ENCODE peak calls at places on chromosomes 6 and 20, in six cellular contexts. B is stimulated activated CD8-positive, alpha-beta memory T cell treated with anti-CD3 and anti-CD28 coated beads, Interleukin-7, amount 100 ng/mL, for 1 hour; S is dorsolateral prefrontal cortex; Q is HEK293T; W is activated naive CD4-positive, alpha-beta T cell treated with anti-CD3 and anti-CD28 coated beads, Interleukin-2, amount 50 U/mL, for 16 hours; K is right lobe of liver. L is an unnamed sample.
A peak's percentile ranks its signal among the peaks of the same experiment; 100 is the strongest.

GRCh38 chr6:77178821-77179220 is 284.5 kb downstream of the HTR1B start:
- DNase-seq in B (no peak), S (no peak), Q (no peak), W (no peak), K (no peak), L (no peak)

GRCh38 chr6:14380421-14380820 is 262.8 kb downstream of the CD83 start:
- DNase-seq in B (no peak), S (no peak), Q (no peak), W (no peak), K (no peak), L (no peak)

GRCh38 chr6:170225852-170226417 is 64.9 kb downstream of the DLL1 start:
- DNase-seq in B (no peak), S (no peak), Q (no peak), W (no peak), K (peak; percentile 78), L (no peak)

GRCh38 chr6:134347916-134348805 is 30.2 kb upstream of the SGK1 start:
- DNase-seq in B (no peak), S (peak; percentile 36), Q (no peak), W (no peak), K (no peak), L (no peak)

GRCh38 chr6:33314515-33314942 is 651 bp upstream of the TAPBP start:
- DNase-seq in B (peak; percentile 36), S (peak; percentile 34), Q (no peak), W (peak; percentile 57), K (peak; percentile 68), L (peak; percentile 61)

GRCh38 chr20:47356220-47356525 is 326 bp downstream of the ZMYND8 start:
- DNase-seq in B (no peak), S (no peak), Q (no peak), W (no peak), K (no peak), L (no peak)

GRCh38 chr6:166678426-166678825 is 51.4 kb upstream of the RPS6KA2 start:
- DNase-seq in B (no peak), S (no peak), Q (no peak), W (no peak), K (no peak), L (no peak)

GRCh38 chr6:142118926-142119325 is 13.8 kb upstream of the GJE1 start:
- DNase-seq in B (no peak), S (no peak), Q (no peak), W (no peak), K (no peak), L (no peak)

GRCh38 chr20:5128886-5129285 is 2.1 kb downstream of the CDS2 start:
- DNase-seq in B (no peak), S (no peak), Q (no peak), W (no peak), K (no peak), L (no peak)

GRCh38 chr20:33874129-33874528 is 63.0 kb downstream of the CHMP4B start:
- DNase-seq in B (no peak), S (no peak), Q (no peak), W (no peak), K (no peak), L (no peak)

GRCh38 chr6:130223508-130223907 is 757 bp upstream of the SAMD3 start:
- DNase-seq in B (peak; percentile 34), S (no peak), Q (no peak), W (peak; percentile 65), K (no peak), L (peak; percentile 66)

GRCh38 chr6:14900919-14901318 is 344.9 kb upstream of the JARID2 start:
- DNase-seq in B (no peak), S (no peak), Q (no peak), W (no peak), K (no peak), L (no peak)

GRCh38 chr6:37525460-37526357 is 26.0 kb upstream of the CCDC167 start:
- DNase-seq in B (no peak), S (no peak), Q (peak; percentile 25), W (no peak), K (no peak), L (no peak)